ENCODE peak calls at places on chromosomes 12 and 14, in eight cellular contexts. B is kidney; A is left ventricle myocardium inferior; H is GM12878; I is aorta; L is CD8-positive, alpha-beta T cell; Z is GM23248; R is suprapubic skin. N is an unnamed sample.

GRCh38 chr12:110249716-110250225 is 31.3 kb upstream of the ATP2A2 start:
- DNase-seq in Z (no peak), I (no peak), B (peak), L (no peak), H (peak), R (no peak), A (peak), N (no peak)

GRCh38 chr14:67387195-67387594 is 24.8 kb downstream of the PLEK2 start:
- DNase-seq in I (no peak), B (no peak), L (no peak), H (no peak), A (no peak), Z (peak), R (no peak), N (no peak)

GRCh38 chr14:77124345-77125274 is 17.0 kb downstream of the ZDHHC22 start:
- DNase-seq in L (peak), A (peak), R (no peak), Z (peak), H (no peak), B (peak), I (peak), N (peak)

GRCh38 chr12:52900896-52901714 is 3.8 kb downstream of the KRT8 start:
- DNase-seq in Z (no peak), A (no peak), R (no peak), B (no peak), I (no peak), H (no peak), L (no peak), N (no peak)

GRCh38 chr12:74292351-74293194 is 245.1 kb upstream of the ATXN7L3B start:
- DNase-seq in H (no peak), L (no peak), I (no peak), R (no peak), B (peak), Z (no peak), A (no peak), N (no peak)

GRCh38 chr12:64193045-64193444 is 29.1 kb downstream of the KICS2 start:
- DNase-seq in R (no peak), A (no peak), Z (no peak), I (no peak), L (no peak), B (no peak), H (no peak), N (no peak)

GRCh38 chr14:68624541-68625220 is 168.2 kb downstream of the ZFP36L1 start:
- DNase-seq in Z (no peak), B (no peak), A (no peak), H (no peak), I (peak), L (no peak), R (no peak), N (peak)

GRCh38 chr12:76277480-76277879 is 70.7 kb downstream of the BBS10 start:
- DNase-seq in Z (peak), L (no peak), R (no peak), B (no peak), H (no peak), A (no peak), I (no peak), N (no peak)

GRCh38 chr14:56300495-56300894 is 182.3 kb downstream of the PELI2 start:
- DNase-seq in B (no peak), R (no peak), A (no peak), Z (no peak), I (no peak), L (no peak), H (no peak), N (no peak)

GRCh38 chr12:13095266-13095995 is 8.0 kb downstream of the GSG1 start:
- DNase-seq in L (no peak), I (no peak), H (no peak), R (no peak), B (no peak), A (no peak), Z (no peak), N (no peak)

GRCh38 chr14:54646576-54647130 is 79.7 kb downstream of the SAMD4A start:
- DNase-seq in L (no peak), Z (no peak), B (no peak), R (no peak), H (no peak), I (no peak), A (no peak), N (no peak)

GRCh38 chr12:56715798-56716197 is 9.3 kb downstream of the NACA start:
- DNase-seq in L (no peak), B (no peak), R (no peak), H (no peak), Z (no peak), A (no peak), I (no peak), N (peak)

GRCh38 chr14:31277085-31277484 is 69.5 kb upstream of the HECTD1 start:
- DNase-seq in L (no peak), H (no peak), I (no peak), A (no peak), R (no peak), Z (no peak), B (no peak), N (no peak)

GRCh38 chr14:61811882-61812346 is 49.7 kb downstream of the SNAPC1 start:
- DNase-seq in B (no peak), Z (no peak), H (no peak), R (no peak), A (no peak), L (no peak), I (no peak), N (no peak)

GRCh38 chr12:30438526-30439120 is 257.0 kb downstream of the IPO8 start:
- DNase-seq in B (no peak), H (no peak), R (no peak), I (no peak), Z (no peak), L (no peak), A (no peak), N (no peak)

GRCh38 chr14:93685121-93685520 is 103.2 kb downstream of the PRIMA1 start:
- DNase-seq in I (no peak), Z (no peak), H (no peak), R (no peak), B (no peak), A (no peak), L (no peak), N (no peak)

GRCh38 chr14:64053694-64054669 is 201.2 kb downstream of the SYNE2 start:
- DNase-seq in Z (peak), R (no peak), H (no peak), A (no peak), L (no peak), I (no peak), B (no peak), N (no peak)

GRCh38 chr12:101038289-101038871 is 171.7 kb downstream of the SLC5A8 start:
- DNase-seq in B (no peak), I (no peak), Z (peak), A (no peak), L (no peak), H (no peak), R (no peak), N (no peak)

GRCh38 chr12:15530361-15530760 is 208.1 kb downstream of the PTPRO start:
- DNase-seq in B (no peak), R (no peak), I (no peak), A (no peak), H (no peak), L (no peak), Z (no peak), N (no peak)

GRCh38 chr12:10190558-10191388 is 11.9 kb downstream of the TMEM52B start:
- DNase-seq in Z (peak), I (peak), H (no peak), B (no peak), R (no peak), A (peak), L (peak), N (no peak)

GRCh38 chr12:67692135-67692534 is 43.6 kb downstream of the DYRK2 start:
- DNase-seq in H (no peak), Z (no peak), L (no peak), B (no peak), A (no peak), I (no peak), R (no peak), N (no peak)

GRCh38 chr14:79896009-79896408 is 315.3 kb downstream of the DIO2 start:
- DNase-seq in H (no peak), I (no peak), Z (no peak), L (no peak), B (no peak), R (no peak), A (no peak), N (no peak)

GRCh38 chr12:70590051-70590450 is 47.2 kb downstream of the PTPRB start:
- DNase-seq in H (no peak), L (no peak), A (peak), B (peak), R (no peak), Z (peak), I (peak), N (peak)

GRCh38 chr14:100423421-100424010 is 100.4 kb downstream of the SLC25A47 start:
- DNase-seq in R (no peak), H (no peak), L (no peak), A (no peak), B (no peak), I (no peak), Z (no peak), N (no peak)

GRCh38 chr12:42396473-42397259 is 70.7 kb downstream of the PPHLN1 start:
- DNase-seq in H (no peak), B (no peak), Z (peak), I (no peak), R (no peak), L (no peak), A (no peak), N (no peak)

DNA sequence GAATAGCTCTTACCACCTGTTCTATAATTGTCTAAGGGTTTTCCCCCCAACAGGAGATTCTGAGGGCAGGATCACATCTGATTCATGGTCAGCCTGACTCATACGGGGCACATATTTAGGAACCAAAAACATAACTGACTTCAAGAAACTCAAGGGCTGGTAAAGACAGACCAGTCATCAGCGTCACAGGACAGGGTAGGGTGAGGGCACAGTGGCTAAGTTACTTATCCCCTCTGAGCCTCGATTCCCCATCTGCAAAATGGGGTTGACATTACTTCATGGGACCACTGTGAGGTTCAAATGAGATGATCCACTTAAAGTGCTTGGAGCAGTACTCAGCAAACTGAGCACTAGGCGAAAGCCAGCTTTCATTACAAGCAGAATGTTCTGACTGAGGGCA is 606 bp downstream of the CINP start:
- DNase-seq in R (no peak), A (no peak), B (no peak), L (peak), Z (peak), H (peak), I (no peak), N (no peak)
- H3K27ac ChIP-seq in R (peak), A (peak), B (peak), L (peak), Z (peak), H (peak), I (no peak), N (peak)

GRCh38 chr14:23608454-23608853 is 27.7 kb upstream of the DHRS2 start:
- DNase-seq in Z (no peak), R (no peak), L (no peak), B (no peak), A (peak), H (no peak), I (no peak), N (no peak)
- H3K27ac ChIP-seq in Z (no peak), R (no peak), L (no peak), B (no peak), A (no peak), H (no peak), I (no peak), N (no peak)

DNA sequence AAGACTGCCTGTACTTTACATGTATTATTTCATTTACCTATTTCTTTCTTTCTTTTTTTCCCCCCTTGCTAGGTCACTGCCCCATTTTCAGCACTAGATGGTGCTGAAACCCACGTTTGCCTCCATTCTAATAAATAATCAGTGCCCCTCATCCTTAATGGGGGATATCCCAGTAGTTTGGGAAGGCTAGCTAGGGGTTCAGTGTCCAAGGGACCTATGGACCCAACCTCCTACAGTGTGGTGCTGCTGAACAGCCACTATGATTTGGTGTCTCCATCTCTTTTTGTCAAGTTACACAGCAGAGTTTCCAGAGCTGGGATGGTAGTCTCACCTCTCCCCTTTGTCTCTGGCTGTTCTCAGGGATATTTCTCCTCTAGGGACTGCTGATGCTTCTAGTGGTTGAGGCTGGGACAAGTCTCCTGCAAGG is 6.5 kb upstream of the HCFC2 start:
- DNase-seq in I (no peak), Z (peak), R (no peak), A (no peak), H (no peak), B (no peak), L (no peak), N (no peak)
- H3K27ac ChIP-seq in I (no peak), Z (no peak), R (no peak), A (no peak), H (no peak), B (no peak), L (no peak), N (no peak)

GRCh38 chr12:81212996-81213696 is 135.3 kb downstream of the ACSS3 start:
- DNase-seq in R (no peak), I (no peak), L (no peak), A (no peak), Z (no peak), H (no peak), B (no peak), N (no peak)
- H3K27ac ChIP-seq in R (no peak), I (no peak), L (no peak), A (no peak), Z (no peak), H (no peak), B (no peak), N (no peak)

DNA sequence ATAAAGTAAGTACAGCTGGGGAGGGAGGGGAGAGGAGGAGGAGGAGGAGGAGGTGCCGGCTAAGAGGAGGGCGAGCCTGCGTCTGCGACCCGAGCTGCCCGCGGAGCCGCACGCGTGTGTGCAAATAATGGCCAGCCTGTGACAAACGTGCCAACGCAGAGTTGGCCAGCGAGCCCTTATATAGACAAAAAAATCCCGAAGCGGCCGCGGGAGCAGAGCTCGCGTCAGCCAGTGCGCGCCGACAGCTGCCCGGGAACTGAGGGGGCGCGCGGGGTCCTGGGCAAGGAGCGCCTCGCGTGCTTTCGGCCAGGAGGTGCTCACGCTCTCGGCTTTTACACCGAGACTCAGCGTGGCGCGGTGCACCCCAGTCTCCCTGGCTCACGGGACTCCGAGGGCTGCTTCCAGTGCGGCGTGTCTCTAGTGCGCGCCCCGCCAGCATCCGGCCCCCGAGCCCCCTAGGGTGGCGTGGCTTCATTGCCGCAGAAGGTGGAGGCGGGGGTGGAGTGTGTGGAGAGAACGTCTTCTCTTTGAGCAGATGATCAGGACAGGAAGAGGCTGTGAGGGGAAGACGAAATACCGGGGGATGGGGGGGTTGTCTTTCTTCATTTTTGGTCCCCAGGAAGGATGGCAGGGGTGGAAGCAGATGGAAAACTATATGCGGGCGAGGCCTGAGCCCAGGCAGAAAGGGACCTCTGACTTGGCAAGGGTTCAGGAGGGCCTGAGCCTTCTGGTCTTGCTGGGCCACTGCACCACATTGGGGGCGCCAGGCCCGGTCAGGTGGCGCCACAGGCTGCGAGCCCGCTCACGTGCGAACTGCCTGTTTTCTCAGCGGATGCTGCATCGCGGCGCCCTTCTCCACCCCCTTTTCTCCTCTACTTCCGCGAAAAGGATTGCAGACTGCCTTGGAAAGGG is 659 bp downstream of the SLC16A7 start:
- DNase-seq in H (peak), Z (peak), A (peak), R (peak), B (peak), I (peak), L (peak), N (peak)
- H3K27ac ChIP-seq in H (peak), Z (peak), A (peak), R (peak), B (peak), I (peak), L (peak), N (peak)

DNA sequence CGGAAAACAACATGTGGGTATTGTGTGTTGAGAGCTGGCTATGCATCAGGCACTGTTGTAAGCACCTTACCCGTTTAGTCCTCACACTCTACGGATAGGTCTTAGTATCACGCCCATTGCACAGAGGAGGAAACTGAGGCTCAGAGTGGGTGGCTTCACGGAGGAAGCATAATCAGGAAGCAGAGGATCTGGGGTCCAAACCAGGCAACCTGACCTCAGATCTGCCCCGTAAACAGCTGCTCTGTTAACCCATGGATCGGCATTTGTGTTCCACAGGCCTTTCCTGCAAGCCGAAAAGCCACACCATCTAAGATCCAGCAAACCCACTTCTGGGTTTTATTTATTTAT is 107.9 kb downstream of the SCARB1 start:
- DNase-seq in R (no peak), B (no peak), H (no peak), Z (no peak), A (no peak), I (no peak), L (no peak), N (no peak)
- H3K27ac ChIP-seq in R (peak), B (peak), H (no peak), Z (peak), A (peak), I (no peak), L (no peak), N (peak)

GRCh38 chr14:59101441-59101840 is 87.0 kb upstream of the DAAM1 start:
- DNase-seq in L (no peak), R (no peak), A (no peak), Z (no peak), I (no peak), B (no peak), H (no peak), N (no peak)

GRCh38 chr14:59098377-59098776 is 90.1 kb upstream of the DAAM1 start:
- DNase-seq in L (no peak), I (no peak), Z (peak), B (no peak), A (no peak), R (no peak), H (no peak), N (no peak)

GRCh38 chr14:59093889-59094288 is 94.6 kb upstream of the DAAM1 start:
- DNase-seq in B (no peak), H (no peak), L (no peak), I (no peak), A (no peak), Z (peak), R (no peak), N (no peak)

GRCh38 chr14:59100203-59100602 is 88.3 kb upstream of the DAAM1 start:
- DNase-seq in B (no peak), I (no peak), A (no peak), R (no peak), Z (no peak), L (no peak), H (no peak), N (no peak)

DNA sequence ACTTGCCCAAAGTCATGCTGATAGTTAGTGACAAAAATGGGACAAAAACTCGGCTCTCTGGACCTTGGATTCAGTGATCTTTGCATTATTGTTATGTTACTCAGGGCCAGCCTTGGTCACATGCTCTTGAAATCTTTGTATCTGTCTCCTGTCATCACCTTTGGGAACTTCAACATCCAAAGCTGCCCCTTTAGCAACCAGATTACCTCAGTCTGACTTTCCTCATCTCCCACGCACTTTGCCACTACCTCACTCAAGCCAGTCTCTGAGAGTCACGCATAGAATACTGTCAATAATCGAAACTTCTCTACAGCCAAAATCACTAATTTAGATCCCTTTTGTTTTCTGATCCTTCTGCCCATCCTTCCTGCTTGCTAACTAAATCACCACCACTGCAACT is 90.8 kb upstream of the DAAM1 start:
- DNase-seq in Z (peak), B (no peak), H (no peak), A (no peak), I (no peak), R (no peak), L (no peak), N (no peak)
- H3K27ac ChIP-seq in Z (peak), B (no peak), H (no peak), A (no peak), I (no peak), R (no peak), L (no peak), N (no peak)

GRCh38 chr12:120438495-120439198 is 734 bp downstream of the COX6A1 start:
- DNase-seq in L (no peak), A (no peak), I (no peak), R (no peak), B (no peak), H (no peak), Z (peak), N (no peak)
- H3K27ac ChIP-seq in L (peak), A (peak), I (no peak), R (peak), B (peak), H (peak), Z (no peak), N (peak)

GRCh38 chr14:89699076-89699475 is 255.5 kb downstream of the EFCAB11 start:
- DNase-seq in R (no peak), Z (no peak), L (no peak), A (no peak), H (no peak), I (no peak), B (no peak), N (no peak)

GRCh38 chr14:89697281-89698060 is 257.1 kb downstream of the EFCAB11 start:
- DNase-seq in H (no peak), I (no peak), B (no peak), R (no peak), L (no peak), Z (no peak), A (no peak), N (no peak)

GRCh38 chr14:89695846-89696245 is 258.7 kb downstream of the EFCAB11 start:
- DNase-seq in B (no peak), H (no peak), R (no peak), A (no peak), Z (no peak), L (no peak), I (no peak), N (no peak)

GRCh38 chr14:89702151-89702936 is 252.2 kb downstream of the EFCAB11 start:
- DNase-seq in L (no peak), A (peak), I (peak), R (no peak), B (no peak), Z (peak), H (no peak), N (no peak)

GRCh38 chr14:89701079-89702043 is 253.2 kb downstream of the EFCAB11 start:
- DNase-seq in Z (peak), A (peak), I (peak), L (peak), H (no peak), R (peak), B (peak), N (peak)
- H3K27ac ChIP-seq in Z (peak), A (peak), I (no peak), L (peak), H (no peak), R (peak), B (peak), N (peak)

GRCh38 chr12:2229661-2230539 is 177.1 kb downstream of the CACNA1C start:
- DNase-seq in I (no peak), R (no peak), L (no peak), A (no peak), B (no peak), Z (no peak), H (no peak), N (no peak)
- H3K27ac ChIP-seq in I (no peak), R (no peak), L (no peak), A (peak), B (no peak), Z (no peak), H (no peak), N (no peak)

N was measured in upper lobe of right lung.